ENCODE peak calls at places on chromosomes 6 and 20, in nine cellular contexts. N is activated CD4-positive, alpha-beta T cell treated with anti-CD3 and anti-CD28 coated beads, Interleukin-2, amount 10 ng/mL, durations not matched to agents 7 days and 5 days; F is right cardiac atrium; J is nephron progenitor cell; U is activated naive CD8-positive, alpha-beta T cell treated with anti-CD3 and anti-CD28 coated beads, Interleukin-2, amount 50 U/mL, for 24 hours; V is NCI-H146; Y is stromal cell of bone marrow; W is OCI-M1; X is stimulated activated CD4-positive, alpha-beta T cell treated with anti-CD3 and anti-CD28 coated beads, Interleukin-4, amount 100 ng/mL, for 24 hours. C is an unnamed sample.

GRCh38 chr20:50649587-50649986 is 41.8 kb downstream of the RIPOR3 start:
- DNase-seq in W (no peak), V (no peak), U (no peak), J (no peak), F (no peak), Y (no peak), N (no peak), X (no peak), C (no peak)

GRCh38 chr6:154930490-154930889 is 64.6 kb upstream of the TIAM2 start:
- DNase-seq in J (no peak), U (no peak), X (no peak), V (no peak), N (no peak), F (no peak), Y (no peak), W (no peak), C (no peak)

GRCh38 chr6:43074847-43075741 is 1.0 kb upstream of the PTK7 start:
- DNase-seq in U (no peak), N (no peak), F (no peak), J (no peak), W (no peak), X (no peak), Y (no peak), V (no peak), C (peak; percentile 87)

GRCh38 chr6:135281227-135281626 is 100.1 kb downstream of the MYB start:
- DNase-seq in N (no peak), J (no peak), W (peak; percentile 72), V (no peak), Y (no peak), U (no peak), F (no peak), X (no peak), C (no peak)

GRCh38 chr20:19022118-19022575 is 190.3 kb upstream of the SLC24A3 start:
- DNase-seq in F (no peak), V (no peak), U (no peak), N (no peak), Y (no peak), J (no peak), W (no peak), X (no peak), C (peak; percentile 63)

GRCh38 chr6:73236147-73236750 is 11.0 kb upstream of the KHDC1L start:
- DNase-seq in W (no peak), J (no peak), X (no peak), V (no peak), U (no peak), Y (peak; percentile 93), N (no peak), F (no peak), C (peak; percentile 23)

GRCh38 chr20:40956926-40957760 is 71.5 kb upstream of the TOP1 start:
- DNase-seq in W (no peak), N (no peak), Y (no peak), X (no peak), F (no peak), U (no peak), J (peak; percentile 24), V (no peak), C (no peak)

GRCh38 chr20:17504326-17504897 is 26.8 kb downstream of the BFSP1 start:
- DNase-seq in N (peak; percentile 27), W (no peak), J (peak; percentile 10), V (no peak), F (peak; percentile 66), Y (no peak), U (no peak), X (no peak), C (no peak)

GRCh38 chr20:46267108-46267820 is 41.0 kb downstream of the CDH22 start:
- DNase-seq in F (no peak), V (no peak), U (no peak), Y (no peak), J (no peak), W (no peak), X (no peak), N (no peak), C (no peak)

GRCh38 chr20:15162061-15162740 is 824.8 kb upstream of the FLRT3 start:
- DNase-seq in W (peak; percentile 82), N (no peak), V (no peak), Y (peak; percentile 13), U (no peak), J (no peak), F (no peak), X (no peak), C (no peak)

GRCh38 chr6:126662966-126663365 is 323.1 kb downstream of the CENPW start:
- DNase-seq in X (no peak), W (no peak), J (no peak), F (no peak), U (no peak), Y (no peak), N (no peak), V (no peak), C (no peak)

GRCh38 chr6:168139121-168139520 is 60.1 kb upstream of the FRMD1 start:
- DNase-seq in V (no peak), W (no peak), J (no peak), Y (no peak), N (no peak), X (no peak), U (no peak), F (no peak), C (no peak)

C was measured in osteoblast.